ENCODE peak calls at places on chromosomes 12 and 14, in six cellular contexts. One of them, this sample, is unnamed.

GRCh38 chr12:124395284-124395752 is 100.4 kb downstream of the RFLNA start:
- DNase-seq in endothelial cell: no peak
- DNase-seq in AG04450: no peak
- DNase-seq in brain microvascular endothelial cell: peak
- DNase-seq in GM23338: no peak
- DNase-seq in H9: no peak
- DNase-seq in this sample: no peak

GRCh38 chr12:110449799-110450497 is at the start of gene ARPC3:
- DNase-seq in endothelial cell: peak
- DNase-seq in AG04450: peak
- DNase-seq in brain microvascular endothelial cell: peak
- DNase-seq in GM23338: peak
- DNase-seq in H9: peak
- DNase-seq in this sample: peak

GRCh38 chr12:89351489-89352241 is 636 bp downstream of the DUSP6 start:
- DNase-seq in endothelial cell: peak
- DNase-seq in AG04450: no peak
- DNase-seq in brain microvascular endothelial cell: no peak
- DNase-seq in GM23338: no peak
- DNase-seq in H9: no peak
- DNase-seq in this sample: no peak

GRCh38 chr12:9902539-9903228 is 21.4 kb downstream of the KLRF2 start:
- DNase-seq in endothelial cell: no peak
- DNase-seq in AG04450: no peak
- DNase-seq in brain microvascular endothelial cell: no peak
- DNase-seq in GM23338: peak
- DNase-seq in H9: no peak
- DNase-seq in this sample: no peak

GRCh38 chr14:91414475-91415342 is 2.9 kb downstream of the CCDC88C start:
- DNase-seq in endothelial cell: no peak
- DNase-seq in AG04450: no peak
- DNase-seq in brain microvascular endothelial cell: no peak
- DNase-seq in GM23338: peak
- DNase-seq in H9: no peak
- DNase-seq in this sample: no peak

GRCh38 chr12:14810953-14811483 is 3.0 kb downstream of the SMCO3 start:
- DNase-seq in endothelial cell: peak
- DNase-seq in AG04450: no peak
- DNase-seq in brain microvascular endothelial cell: peak
- DNase-seq in GM23338: peak
- DNase-seq in H9: peak
- DNase-seq in this sample: peak

GRCh38 chr14:74510955-74511354 is 17.4 kb downstream of the ISCA2 start:
- DNase-seq in endothelial cell: no peak
- DNase-seq in AG04450: no peak
- DNase-seq in brain microvascular endothelial cell: no peak
- DNase-seq in GM23338: no peak
- DNase-seq in H9: peak
- DNase-seq in this sample: peak

GRCh38 chr14:92663049-92663448 is 85.4 kb downstream of the LGMN start:
- DNase-seq in endothelial cell: no peak
- DNase-seq in AG04450: no peak
- DNase-seq in brain microvascular endothelial cell: no peak
- DNase-seq in GM23338: no peak
- DNase-seq in H9: no peak
- DNase-seq in this sample: no peak

GRCh38 chr14:90785474-90785873 is 30.8 kb downstream of the TTC7B start:
- DNase-seq in endothelial cell: no peak
- DNase-seq in AG04450: no peak
- DNase-seq in brain microvascular endothelial cell: peak
- DNase-seq in GM23338: peak
- DNase-seq in H9: peak
- DNase-seq in this sample: no peak

GRCh38 chr14:52703225-52703624 is 3.8 kb upstream of the PSMC6 start:
- DNase-seq in endothelial cell: no peak
- DNase-seq in AG04450: peak
- DNase-seq in brain microvascular endothelial cell: peak
- DNase-seq in GM23338: no peak
- DNase-seq in H9: no peak
- DNase-seq in this sample: peak

GRCh38 chr14:64910847-64911495 is 3.3 kb upstream of the CHURC1 start:
- DNase-seq in endothelial cell: peak
- DNase-seq in AG04450: peak
- DNase-seq in brain microvascular endothelial cell: peak
- DNase-seq in GM23338: peak
- DNase-seq in H9: no peak
- DNase-seq in this sample: peak

GRCh38 chr14:46368275-46368674 is 283.3 kb downstream of the RPL10L start:
- DNase-seq in endothelial cell: no peak
- DNase-seq in AG04450: no peak
- DNase-seq in brain microvascular endothelial cell: no peak
- DNase-seq in GM23338: no peak
- DNase-seq in H9: no peak
- DNase-seq in this sample: no peak

GRCh38 chr12:32545413-32545970 is 133.6 kb upstream of the DNM1L start:
- DNase-seq in endothelial cell: no peak
- DNase-seq in AG04450: no peak
- DNase-seq in brain microvascular endothelial cell: no peak
- DNase-seq in GM23338: no peak
- DNase-seq in H9: no peak
- DNase-seq in this sample: no peak

GRCh38 chr12:120583478-120584030 is 2.4 kb upstream of the POP5 start:
- DNase-seq in endothelial cell: peak
- DNase-seq in AG04450: peak
- DNase-seq in brain microvascular endothelial cell: peak
- DNase-seq in GM23338: peak
- DNase-seq in H9: peak
- DNase-seq in this sample: peak

GRCh38 chr12:120581998-120582397 is 796 bp upstream of the POP5 start:
- DNase-seq in endothelial cell: no peak
- DNase-seq in AG04450: no peak
- DNase-seq in brain microvascular endothelial cell: no peak
- DNase-seq in GM23338: no peak
- DNase-seq in H9: no peak
- DNase-seq in this sample: no peak

GRCh38 chr12:120586860-120587259 is 5.7 kb upstream of the POP5 start:
- DNase-seq in endothelial cell: no peak
- DNase-seq in AG04450: no peak
- DNase-seq in brain microvascular endothelial cell: no peak
- DNase-seq in GM23338: no peak
- DNase-seq in H9: no peak
- DNase-seq in this sample: no peak

GRCh38 chr12:120586216-120586615 is 5.0 kb upstream of the POP5 start:
- DNase-seq in endothelial cell: no peak
- DNase-seq in AG04450: no peak
- DNase-seq in brain microvascular endothelial cell: no peak
- DNase-seq in GM23338: no peak
- DNase-seq in H9: no peak
- DNase-seq in this sample: no peak

DNA sequence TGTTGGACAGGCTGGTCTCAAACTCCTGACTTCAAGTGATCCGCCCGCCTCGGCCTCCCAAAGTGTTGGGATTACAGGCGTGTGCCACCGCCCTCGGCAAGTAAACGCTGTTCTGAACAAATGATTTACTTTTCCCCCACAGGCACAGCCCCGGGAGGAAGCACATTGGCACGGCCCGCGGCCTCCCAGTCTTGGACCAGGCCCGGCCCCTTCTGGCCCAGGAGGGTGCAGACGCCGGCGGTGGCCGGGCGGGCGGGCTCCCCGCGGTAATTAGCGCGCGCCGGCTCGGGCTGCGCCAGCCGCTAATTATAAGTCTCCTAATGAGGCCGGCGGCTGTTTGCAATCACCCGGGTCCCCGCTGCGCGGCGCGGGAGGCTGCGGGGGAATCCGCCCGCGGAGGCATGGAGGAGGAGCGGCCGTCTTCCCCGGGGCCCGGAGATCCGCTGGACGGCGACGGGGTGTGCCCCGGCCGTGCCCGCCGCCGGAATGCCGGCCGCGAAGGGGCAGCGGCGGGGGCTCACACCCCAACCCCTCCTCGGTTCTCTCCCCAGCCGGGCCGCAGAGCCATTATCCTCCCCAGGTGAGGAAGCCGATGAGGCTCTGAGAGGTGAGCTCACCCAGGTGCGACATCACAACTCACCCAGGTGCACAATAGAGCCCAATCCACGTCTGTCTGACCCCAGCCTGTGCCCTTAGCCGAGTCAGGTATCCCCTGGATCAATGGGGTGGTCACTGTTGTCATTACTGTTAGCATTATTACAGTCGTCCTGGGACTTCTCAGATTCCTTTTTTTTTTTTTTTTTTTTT is 3.3 kb upstream of the POP5 start:
- DNase-seq in endothelial cell: peak
- DNase-seq in AG04450: no peak
- DNase-seq in brain microvascular endothelial cell: no peak
- DNase-seq in GM23338: peak
- DNase-seq in H9: peak
- DNase-seq in this sample: no peak
- TF ChIP-seq CTCF in endothelial cell: no peak
- TF ChIP-seq CTCF in AG04450: peak
- TF ChIP-seq CTCF in brain microvascular endothelial cell: peak
- TF ChIP-seq CTCF in GM23338: peak
- TF ChIP-seq CTCF in H9: peak
- TF ChIP-seq CTCF in this sample: peak

GRCh38 chr12:67161322-67161918 is 107.7 kb upstream of the CAND1 start:
- DNase-seq in endothelial cell: peak
- DNase-seq in AG04450: no peak
- DNase-seq in brain microvascular endothelial cell: peak
- DNase-seq in GM23338: peak
- DNase-seq in H9: peak
- DNase-seq in this sample: peak
- TF ChIP-seq CTCF in endothelial cell: peak
- TF ChIP-seq CTCF in AG04450: peak
- TF ChIP-seq CTCF in brain microvascular endothelial cell: peak
- TF ChIP-seq CTCF in GM23338: peak
- TF ChIP-seq CTCF in H9: peak
- TF ChIP-seq CTCF in this sample: peak

GRCh38 chr14:55131782-55132181 is 2.7 kb downstream of the LGALS3 start:
- DNase-seq in endothelial cell: no peak
- DNase-seq in AG04450: no peak
- DNase-seq in brain microvascular endothelial cell: no peak
- DNase-seq in GM23338: no peak
- DNase-seq in H9: no peak
- DNase-seq in this sample: no peak
- TF ChIP-seq CTCF in endothelial cell: no peak
- TF ChIP-seq CTCF in AG04450: peak
- TF ChIP-seq CTCF in brain microvascular endothelial cell: peak
- TF ChIP-seq CTCF in GM23338: no peak
- TF ChIP-seq CTCF in H9: no peak
- TF ChIP-seq CTCF in this sample: no peak

DNA sequence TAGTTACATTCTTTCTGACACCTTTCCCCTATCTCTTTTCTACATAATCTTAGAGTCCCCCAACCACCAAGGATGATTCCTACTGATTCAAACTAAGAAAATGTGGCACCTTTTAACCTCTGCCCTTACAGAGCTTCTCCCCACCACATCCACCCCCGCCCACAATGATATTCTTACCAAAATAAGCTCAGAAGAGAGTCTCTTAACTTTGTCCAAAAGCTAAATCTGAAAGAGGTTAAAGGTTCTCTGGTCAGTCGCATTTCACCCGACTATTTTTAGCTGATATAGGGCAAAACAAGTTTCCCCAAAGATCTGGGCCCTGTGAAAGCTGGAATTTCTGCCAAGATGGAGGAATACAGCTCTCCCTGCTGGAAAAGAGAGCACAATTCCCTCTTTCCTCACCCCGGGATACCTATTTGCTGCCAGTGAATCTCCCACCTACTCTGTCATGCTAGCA is 128.6 kb downstream of the ZFP36L1 start:
- DNase-seq in endothelial cell: no peak
- DNase-seq in AG04450: no peak
- DNase-seq in brain microvascular endothelial cell: no peak
- DNase-seq in GM23338: no peak
- DNase-seq in H9: no peak
- DNase-seq in this sample: peak
- TF ChIP-seq CTCF in endothelial cell: no peak
- TF ChIP-seq CTCF in AG04450: no peak
- TF ChIP-seq CTCF in brain microvascular endothelial cell: peak
- TF ChIP-seq CTCF in GM23338: peak
- TF ChIP-seq CTCF in H9: peak
- TF ChIP-seq CTCF in this sample: no peak

DNA sequence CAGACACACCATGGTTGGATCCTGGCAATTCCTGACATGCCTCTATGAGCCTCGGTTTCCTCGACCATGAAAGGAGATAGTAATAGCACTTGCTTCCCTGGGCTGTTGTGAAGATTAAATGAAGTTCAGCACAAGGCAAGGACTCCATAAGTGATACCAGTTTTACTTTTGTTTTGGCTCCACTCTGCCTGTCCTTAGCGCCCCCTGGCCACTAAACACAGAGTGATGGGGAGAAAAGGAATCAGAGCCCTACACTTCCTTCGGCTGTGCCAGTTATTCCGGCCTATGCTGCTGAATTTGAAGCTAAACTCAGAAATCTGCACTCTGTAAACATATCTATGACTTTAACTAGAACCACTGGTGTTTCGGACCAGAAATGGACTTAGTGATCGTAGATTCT is 173.8 kb downstream of the C12orf75 start:
- DNase-seq in endothelial cell: no peak
- DNase-seq in AG04450: no peak
- DNase-seq in brain microvascular endothelial cell: no peak
- DNase-seq in GM23338: peak
- DNase-seq in H9: peak
- DNase-seq in this sample: no peak
- TF ChIP-seq CTCF in endothelial cell: no peak
- TF ChIP-seq CTCF in AG04450: peak
- TF ChIP-seq CTCF in brain microvascular endothelial cell: no peak
- TF ChIP-seq CTCF in GM23338: peak
- TF ChIP-seq CTCF in H9: peak
- TF ChIP-seq CTCF in this sample: peak

GRCh38 chr14:100440207-100440631 is 117.1 kb downstream of the SLC25A47 start:
- DNase-seq in endothelial cell: peak
- DNase-seq in AG04450: peak
- DNase-seq in brain microvascular endothelial cell: peak
- DNase-seq in GM23338: peak
- DNase-seq in H9: peak
- DNase-seq in this sample: no peak
- TF ChIP-seq CTCF in endothelial cell: no peak
- TF ChIP-seq CTCF in AG04450: peak
- TF ChIP-seq CTCF in brain microvascular endothelial cell: peak
- TF ChIP-seq CTCF in GM23338: peak
- TF ChIP-seq CTCF in H9: peak
- TF ChIP-seq CTCF in this sample: peak

GRCh38 chr12:131454418-131455217 is 256.3 kb upstream of the SFSWAP start:
- DNase-seq in endothelial cell: peak
- DNase-seq in AG04450: no peak
- DNase-seq in brain microvascular endothelial cell: peak
- DNase-seq in GM23338: peak
- DNase-seq in H9: peak
- DNase-seq in this sample: no peak
- TF ChIP-seq CTCF in endothelial cell: peak
- TF ChIP-seq CTCF in AG04450: no peak
- TF ChIP-seq CTCF in brain microvascular endothelial cell: peak
- TF ChIP-seq CTCF in GM23338: peak
- TF ChIP-seq CTCF in H9: peak
- TF ChIP-seq CTCF in this sample: peak

This sample was measured in HFFc6.